ENCODE peak calls at places on chromosomes 7 and 10, in six cellular contexts. One of them, this sample, is unnamed. For H3K4me1, the result is how much of the 10 kb centered on the place peaks cover.

GRCh38 chr7:2560175-2560695 is 1.5 kb downstream of the IQCE start:
- DNase-seq in right lobe of liver: no peak
- DNase-seq in CD8-positive, alpha-beta T cell: no peak
- DNase-seq in CD8-positive, alpha-beta memory T cell: no peak
- DNase-seq in mammary epithelial cell: no peak
- DNase-seq in transverse colon: no peak
- DNase-seq in this sample: no peak

GRCh38 chr7:50921114-50921513 is 138.4 kb upstream of the GRB10 start:
- DNase-seq in right lobe of liver: no peak
- DNase-seq in CD8-positive, alpha-beta T cell: no peak
- DNase-seq in CD8-positive, alpha-beta memory T cell: no peak
- DNase-seq in mammary epithelial cell: peak
- DNase-seq in transverse colon: no peak
- DNase-seq in this sample: no peak

GRCh38 chr7:13414661-13415105 is 574.8 kb downstream of the ETV1 start:
- DNase-seq in right lobe of liver: no peak
- DNase-seq in CD8-positive, alpha-beta T cell: no peak
- DNase-seq in CD8-positive, alpha-beta memory T cell: no peak
- DNase-seq in mammary epithelial cell: peak
- DNase-seq in transverse colon: no peak
- DNase-seq in this sample: no peak

GRCh38 chr7:3439333-3440030 is 138.4 kb downstream of the SDK1 start:
- DNase-seq in right lobe of liver: no peak
- DNase-seq in CD8-positive, alpha-beta T cell: no peak
- DNase-seq in CD8-positive, alpha-beta memory T cell: no peak
- DNase-seq in mammary epithelial cell: peak
- DNase-seq in transverse colon: no peak
- DNase-seq in this sample: no peak

GRCh38 chr7:27176343-27176731 is 2.2 kb upstream of the HOXA10 start:
- DNase-seq in right lobe of liver: no peak
- DNase-seq in CD8-positive, alpha-beta T cell: no peak
- DNase-seq in CD8-positive, alpha-beta memory T cell: peak
- DNase-seq in mammary epithelial cell: no peak
- DNase-seq in transverse colon: peak
- DNase-seq in this sample: no peak

GRCh38 chr7:102444961-102445673 is 11.7 kb downstream of the ORAI2 start:
- DNase-seq in right lobe of liver: no peak
- DNase-seq in CD8-positive, alpha-beta T cell: no peak
- DNase-seq in CD8-positive, alpha-beta memory T cell: no peak
- DNase-seq in mammary epithelial cell: no peak
- DNase-seq in transverse colon: peak
- DNase-seq in this sample: no peak

GRCh38 chr7:156896388-156897022 is 3.5 kb upstream of the LMBR1 start:
- DNase-seq in right lobe of liver: no peak
- DNase-seq in CD8-positive, alpha-beta T cell: no peak
- DNase-seq in CD8-positive, alpha-beta memory T cell: no peak
- DNase-seq in mammary epithelial cell: no peak
- DNase-seq in transverse colon: no peak
- DNase-seq in this sample: no peak

GRCh38 chr7:35253680-35254495 is at the start of gene TBX20:
- DNase-seq in right lobe of liver: peak
- DNase-seq in CD8-positive, alpha-beta T cell: no peak
- DNase-seq in CD8-positive, alpha-beta memory T cell: no peak
- DNase-seq in mammary epithelial cell: no peak
- DNase-seq in transverse colon: peak
- DNase-seq in this sample: no peak

GRCh38 chr10:963613-964012 is 24.6 kb upstream of the GTPBP4 start:
- DNase-seq in right lobe of liver: no peak
- DNase-seq in CD8-positive, alpha-beta T cell: no peak
- DNase-seq in CD8-positive, alpha-beta memory T cell: no peak
- DNase-seq in mammary epithelial cell: no peak
- DNase-seq in transverse colon: no peak
- DNase-seq in this sample: no peak

DNA sequence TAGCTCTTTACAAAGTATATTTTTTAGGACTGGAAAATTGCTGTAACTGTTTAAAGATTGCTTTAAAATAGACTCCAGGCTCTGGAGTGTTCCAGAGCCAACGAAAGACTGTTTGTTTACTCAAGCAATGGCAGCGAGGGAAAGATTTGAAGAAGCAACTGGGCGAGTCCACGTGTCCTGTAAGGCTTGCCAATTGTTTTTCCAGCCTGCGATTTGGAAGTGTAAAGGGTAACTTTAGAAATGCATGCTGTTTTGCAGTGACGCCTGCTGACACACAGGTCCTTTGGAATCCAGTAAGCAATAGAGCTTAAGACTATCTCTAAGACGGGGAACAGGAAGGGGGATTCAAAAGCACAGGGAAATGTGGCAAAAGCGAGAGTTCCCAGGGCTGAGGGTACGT is 55.8 kb downstream of the TACC2 start:
- DNase-seq in right lobe of liver: peak
- DNase-seq in CD8-positive, alpha-beta T cell: no peak
- DNase-seq in CD8-positive, alpha-beta memory T cell: no peak
- DNase-seq in mammary epithelial cell: no peak
- DNase-seq in transverse colon: peak
- DNase-seq in this sample: peak
- H3K4me3 ChIP-seq in right lobe of liver: no peak
- H3K4me3 ChIP-seq in CD8-positive, alpha-beta T cell: no peak
- H3K4me3 ChIP-seq in CD8-positive, alpha-beta memory T cell: no peak
- H3K4me3 ChIP-seq in mammary epithelial cell: no peak
- H3K4me3 ChIP-seq in transverse colon: no peak
- H3K4me3 ChIP-seq in this sample: no peak

GRCh38 chr10:6211341-6212265 is 8.9 kb downstream of the PFKFB3 start:
- DNase-seq in right lobe of liver: no peak
- DNase-seq in CD8-positive, alpha-beta T cell: no peak
- DNase-seq in CD8-positive, alpha-beta memory T cell: no peak
- DNase-seq in mammary epithelial cell: no peak
- DNase-seq in transverse colon: no peak
- DNase-seq in this sample: no peak

GRCh38 chr10:6204341-6205191 is 1.8 kb downstream of the PFKFB3 start:
- DNase-seq in right lobe of liver: peak
- DNase-seq in CD8-positive, alpha-beta T cell: no peak
- DNase-seq in CD8-positive, alpha-beta memory T cell: no peak
- DNase-seq in mammary epithelial cell: peak
- DNase-seq in transverse colon: peak
- DNase-seq in this sample: peak

GRCh38 chr10:6208781-6209235 is 6.1 kb downstream of the PFKFB3 start:
- DNase-seq in right lobe of liver: no peak
- DNase-seq in CD8-positive, alpha-beta T cell: no peak
- DNase-seq in CD8-positive, alpha-beta memory T cell: no peak
- DNase-seq in mammary epithelial cell: no peak
- DNase-seq in transverse colon: no peak
- DNase-seq in this sample: no peak

GRCh38 chr10:6204063-6204340 is 1.3 kb downstream of the PFKFB3 start:
- DNase-seq in right lobe of liver: peak
- DNase-seq in CD8-positive, alpha-beta T cell: peak
- DNase-seq in CD8-positive, alpha-beta memory T cell: peak
- DNase-seq in mammary epithelial cell: no peak
- DNase-seq in transverse colon: peak
- DNase-seq in this sample: no peak

DNA sequence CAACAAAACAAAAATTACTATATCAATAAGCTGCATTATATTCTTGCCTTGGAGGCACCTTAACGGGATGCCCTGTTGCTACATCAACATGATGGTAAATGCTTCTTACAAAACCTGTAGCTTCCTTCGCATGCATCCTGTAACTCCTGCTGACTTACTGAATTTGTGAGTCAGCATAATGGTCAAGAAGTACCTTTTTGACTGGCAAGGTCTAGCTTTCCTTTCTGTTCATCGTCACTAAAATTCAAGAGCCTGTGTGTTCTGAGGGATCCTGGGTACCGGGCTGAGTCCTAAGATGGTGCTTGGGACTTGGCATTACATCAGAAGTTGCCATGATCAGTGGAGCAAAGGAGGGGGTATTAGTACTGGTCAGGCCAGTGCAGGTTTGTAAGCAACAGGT is 4.9 kb downstream of the PFKFB3 start:
- DNase-seq in right lobe of liver: no peak
- DNase-seq in CD8-positive, alpha-beta T cell: no peak
- DNase-seq in CD8-positive, alpha-beta memory T cell: no peak
- DNase-seq in mammary epithelial cell: peak
- DNase-seq in transverse colon: no peak
- DNase-seq in this sample: no peak
- H3K27ac ChIP-seq in right lobe of liver: no peak
- H3K27ac ChIP-seq in CD8-positive, alpha-beta T cell: no peak
- H3K27ac ChIP-seq in CD8-positive, alpha-beta memory T cell: no peak
- H3K27ac ChIP-seq in mammary epithelial cell: no peak
- H3K27ac ChIP-seq in transverse colon: no peak
- H3K27ac ChIP-seq in this sample: no peak

GRCh38 chr7:139913555-139914135 is 84.6 kb downstream of the TBXAS1 start:
- DNase-seq in right lobe of liver: no peak
- DNase-seq in CD8-positive, alpha-beta T cell: no peak
- DNase-seq in CD8-positive, alpha-beta memory T cell: no peak
- DNase-seq in mammary epithelial cell: no peak
- DNase-seq in transverse colon: no peak
- DNase-seq in this sample: no peak
- H3K4me1 ChIP-seq in right lobe of liver: under half
- H3K4me1 ChIP-seq in CD8-positive, alpha-beta T cell: under half
- H3K4me1 ChIP-seq in CD8-positive, alpha-beta memory T cell: under half
- H3K4me1 ChIP-seq in mammary epithelial cell: under half
- H3K4me1 ChIP-seq in transverse colon: under half
- H3K4me1 ChIP-seq in this sample: under half

DNA sequence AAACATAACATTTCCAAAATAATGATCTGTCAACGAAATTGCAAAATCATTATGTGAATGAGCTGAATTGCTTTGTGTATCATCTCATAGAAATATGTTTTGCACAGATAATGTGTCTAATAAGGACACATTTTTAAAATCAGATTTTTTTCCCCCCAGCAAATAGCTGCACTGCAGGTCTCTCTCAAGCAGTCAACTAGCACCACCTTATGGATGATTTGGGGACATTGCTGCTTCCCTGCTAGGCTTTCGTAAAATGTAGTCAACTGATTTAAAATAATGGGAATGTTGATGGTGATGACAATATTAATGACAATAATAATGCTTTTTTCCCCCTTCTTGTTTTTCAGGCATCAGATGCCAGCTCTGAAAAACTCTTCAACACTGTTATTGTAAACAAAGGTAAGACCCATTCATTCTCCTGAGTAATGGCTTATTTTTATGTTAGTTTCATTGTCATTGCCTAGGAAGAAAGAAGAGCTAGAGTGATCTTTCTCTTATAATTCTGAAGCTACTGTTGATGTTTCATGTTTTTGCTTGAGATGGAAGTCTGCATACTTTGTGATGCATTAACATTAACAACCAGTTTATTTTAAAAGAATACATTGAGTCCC is 433.6 kb upstream of the GALNT17 start:
- DNase-seq in right lobe of liver: no peak
- DNase-seq in CD8-positive, alpha-beta T cell: no peak
- DNase-seq in CD8-positive, alpha-beta memory T cell: peak
- DNase-seq in mammary epithelial cell: peak
- DNase-seq in transverse colon: no peak
- DNase-seq in this sample: peak
- H3K4me3 ChIP-seq in right lobe of liver: no peak
- H3K4me3 ChIP-seq in CD8-positive, alpha-beta T cell: no peak
- H3K4me3 ChIP-seq in CD8-positive, alpha-beta memory T cell: no peak
- H3K4me3 ChIP-seq in mammary epithelial cell: no peak
- H3K4me3 ChIP-seq in transverse colon: no peak
- H3K4me3 ChIP-seq in this sample: no peak